ENCODE peak calls at places on chromosomes 3 and 15, in six cellular contexts. W is transverse colon, H is Peyer's patch, T is tibial artery, G is coronary artery, E is A673. Z is an unnamed sample.
A peak's percentile ranks its signal among the peaks of the same experiment; 100 is the strongest.

GRCh38 chr3:192866804-192867203 is 50.9 kb downstream of the MB21D2 start:
- DNase-seq in T (no peak), H (no peak), G (no peak), W (no peak), E (no peak), Z (no peak)

GRCh38 chr3:60228823-60229222 is 1022.4 kb downstream of the FHIT start:
- DNase-seq in W (no peak), T (no peak), H (no peak), G (no peak), E (no peak), Z (no peak)

GRCh38 chr3:186722457-186722856 is 5.3 kb downstream of the KNG1 start:
- DNase-seq in W (no peak), T (no peak), H (no peak), E (peak; percentile 6), G (no peak), Z (no peak)

GRCh38 chr15:41904487-41905359 is 10.9 kb upstream of the SPTBN5 start:
- DNase-seq in W (peak; percentile 63), T (no peak), G (no peak), H (peak; percentile 67), E (peak; percentile 77), Z (peak; percentile 68)

GRCh38 chr3:47503033-47503432 is 10.5 kb downstream of the ELP6 start:
- DNase-seq in H (no peak), G (no peak), E (no peak), W (no peak), T (no peak), Z (no peak)

GRCh38 chr3:24521306-24522154 is 26.9 kb upstream of the THRB start:
- DNase-seq in T (peak; percentile 80), W (peak; percentile 62), E (peak; percentile 22), G (peak; percentile 77), H (peak; percentile 42), Z (no peak)

GRCh38 chr3:127652246-127652995 is 20.3 kb upstream of the ABTB1 start:
- DNase-seq in H (peak; percentile 37), T (peak; percentile 75), E (peak; percentile 73), G (peak; percentile 72), W (peak; percentile 47), Z (peak; percentile 17)

GRCh38 chr15:83978588-83978987 is 257.0 kb upstream of the GOLGA6L4 start:
- DNase-seq in H (no peak), W (no peak), E (no peak), T (no peak), G (no peak), Z (no peak)

GRCh38 chr15:69133862-69134519 is 26.4 kb upstream of the GLCE start:
- DNase-seq in H (no peak), E (no peak), G (no peak), W (no peak), T (no peak), Z (no peak)

GRCh38 chr3:179415377-179415776 is 35.9 kb downstream of the GNB4 start:
- DNase-seq in G (no peak), E (no peak), H (no peak), W (no peak), T (no peak), Z (no peak)

GRCh38 chr3:125967156-125967555 is 1.8 kb upstream of the ROPN1B start:
- DNase-seq in T (no peak), H (no peak), E (no peak), W (no peak), G (no peak), Z (no peak)

GRCh38 chr15:47460775-47461174 is 256.5 kb upstream of the SEMA6D start:
- DNase-seq in E (peak; percentile 40), G (no peak), H (no peak), T (no peak), W (no peak), Z (no peak)

GRCh38 chr15:70214266-70214665 is 116.5 kb upstream of the TLE3 start:
- DNase-seq in T (no peak), H (no peak), W (no peak), E (no peak), G (no peak), Z (no peak)

GRCh38 chr15:48086162-48086561 is 34.6 kb upstream of the SLC24A5 start:
- DNase-seq in T (no peak), W (no peak), G (no peak), E (no peak), H (no peak), Z (no peak)

GRCh38 chr15:68335251-68335650 is 57.7 kb downstream of the FEM1B start:
- DNase-seq in T (peak; percentile 92), H (no peak), W (no peak), E (no peak), G (peak; percentile 90), Z (no peak)

GRCh38 chr15:96421211-96421610 is 90.7 kb downstream of the NR2F2 start:
- DNase-seq in W (no peak), E (no peak), T (no peak), G (no peak), H (no peak), Z (no peak)

GRCh38 chr15:51649659-51650521 is 27.3 kb upstream of the DMXL2 start:
- DNase-seq in T (no peak), E (peak; percentile 77), G (no peak), W (peak; percentile 19), H (no peak), Z (peak; percentile 68)

GRCh38 chr15:25862469-25863066 is 559 bp downstream of the ATP10A start:
- DNase-seq in H (no peak), W (no peak), E (no peak), T (peak; percentile 76), G (no peak), Z (peak; percentile 59)

GRCh38 chr15:25863968-25864580 is 947 bp upstream of the ATP10A start:
- DNase-seq in T (no peak), H (no peak), E (no peak), G (no peak), W (no peak), Z (no peak)

GRCh38 chr15:25863067-25863967 is at the start of gene ATP10A:
- DNase-seq in G (no peak), W (no peak), H (no peak), T (peak; percentile 78), E (no peak), Z (peak; percentile 47)

GRCh38 chr15:25860885-25861866 is 2.0 kb downstream of the ATP10A start:
- DNase-seq in E (no peak), W (peak; percentile 22), G (peak; percentile 82), T (no peak), H (no peak), Z (peak; percentile 45)

DNA sequence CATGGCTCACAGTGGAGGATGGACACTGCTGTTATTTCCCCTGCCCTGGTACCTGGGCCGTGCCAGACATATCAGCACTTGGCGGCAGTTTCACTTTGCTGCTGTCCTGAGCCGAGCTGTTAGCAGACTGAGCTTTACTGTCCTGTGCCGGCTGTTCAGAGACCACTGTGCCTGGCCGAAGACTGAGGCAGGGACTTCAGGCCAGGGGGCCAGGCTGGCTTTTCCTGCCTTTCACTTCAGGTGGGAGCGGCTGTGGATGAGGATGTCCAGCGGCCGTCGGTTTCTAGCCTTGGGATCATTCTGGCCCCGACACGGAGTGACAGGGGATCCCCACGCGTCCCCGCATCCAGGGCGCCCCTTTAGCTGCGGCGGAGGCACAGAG is 1.0 kb downstream of the ATP10A start:
- DNase-seq in T (peak; percentile 70), G (no peak), H (no peak), E (no peak), W (no peak), Z (no peak)
- H3K4me3 ChIP-seq in T (peak overlapping the region; percentile 82), G (peak overlapping the region; percentile 82), H (peak overlapping the region; percentile 72), E (no peak overlapping the region), W (peak overlapping the region; percentile 60), Z (peak overlapping the region; percentile 62)

GRCh38 chr3:27504749-27505148 is 20.6 kb upstream of the SLC4A7 start:
- DNase-seq in W (no peak), H (no peak), T (no peak), G (no peak), E (no peak), Z (no peak)

GRCh38 chr3:27509376-27509775 is 25.2 kb upstream of the SLC4A7 start:
- DNase-seq in E (no peak), T (no peak), H (no peak), W (no peak), G (no peak), Z (no peak)

GRCh38 chr3:27507111-27507510 is 22.9 kb upstream of the SLC4A7 start:
- DNase-seq in H (no peak), E (no peak), G (no peak), W (no peak), T (no peak), Z (no peak)

GRCh38 chr3:27508421-27508820 is 24.2 kb upstream of the SLC4A7 start:
- DNase-seq in W (no peak), E (no peak), G (no peak), T (no peak), H (no peak), Z (no peak)

GRCh38 chr3:27507515-27508266 is 23.5 kb upstream of the SLC4A7 start:
- DNase-seq in H (no peak), G (no peak), T (no peak), W (no peak), E (no peak), Z (no peak)
- H3K27ac ChIP-seq in H (no peak overlapping the region), G (no peak overlapping the region), T (no peak overlapping the region), W (peak overlapping the region; percentile 65), E (no peak overlapping the region), Z (no peak overlapping the region)

GRCh38 chr15:90191795-90192494 is 9.2 kb upstream of the SEMA4B start:
- DNase-seq in T (peak; percentile 87), G (no peak), E (peak; percentile 51), W (peak; percentile 91), H (peak; percentile 89), Z (peak; percentile 31)
- H3K4me3 ChIP-seq in T (no peak overlapping the region), G (peak overlapping the region; percentile 42), E (no peak overlapping the region), W (no peak overlapping the region), H (no peak overlapping the region), Z (no peak overlapping the region)

DNA sequence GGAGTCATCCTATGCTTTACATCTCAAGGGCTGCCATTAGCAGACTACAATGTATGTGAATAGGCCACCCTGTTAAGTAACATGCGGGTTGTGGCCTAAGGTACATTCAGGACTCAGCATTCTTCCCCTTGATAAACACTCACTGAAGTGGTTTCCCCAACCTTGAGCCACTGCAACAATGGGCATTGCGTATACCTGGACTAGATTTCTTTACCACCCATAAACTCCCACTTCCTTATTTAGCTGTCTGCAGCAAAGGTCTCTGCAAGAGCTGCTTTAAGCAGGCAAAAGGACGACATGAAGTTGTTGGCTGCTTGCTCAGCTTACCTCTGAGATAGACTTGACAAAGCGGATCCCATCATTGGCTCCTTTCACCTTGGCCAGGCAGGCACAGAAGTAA is 16.2 kb downstream of the FYCO1 start:
- DNase-seq in W (no peak), G (no peak), H (no peak), E (no peak), T (no peak), Z (no peak)
- H3K27ac ChIP-seq in W (peak overlapping the region; percentile 70), G (peak overlapping the region; percentile 28), H (peak overlapping the region; percentile 46), E (no peak overlapping the region), T (no peak overlapping the region), Z (peak overlapping the region; percentile 25)